ENCODE peak calls at places on chromosomes 13 and 19, in six cellular contexts. D is endodermal cell, T is body of pancreas, K is heart left ventricle, I is astrocyte, J is A549. Q is an unnamed sample.
A peak's percentile ranks its signal among the peaks of the same experiment; 100 is the strongest.

GRCh38 chr13:54210397-54211050 is 1181.9 kb downstream of the OLFM4 start:
- DNase-seq in J (no peak), D (no peak), I (no peak), T (no peak), K (no peak), Q (no peak)

GRCh38 chr13:26508885-26509284 is 48.6 kb upstream of the WASF3 start:
- DNase-seq in I (peak; percentile 41), K (peak; percentile 83), D (no peak), J (no peak), T (peak; percentile 44), Q (no peak)

GRCh38 chr19:51372649-51373504 is at the start of gene NKG7:
- DNase-seq in T (no peak), I (no peak), J (no peak), D (no peak), K (no peak), Q (no peak)

GRCh38 chr19:50489461-50490011 is 12.9 kb upstream of the GARIN5A start:
- DNase-seq in D (peak; percentile 55), J (no peak), I (no peak), T (no peak), K (peak; percentile 37), Q (no peak)

GRCh38 chr19:13717194-13717643 is 47.1 kb upstream of the MRI1 start:
- DNase-seq in D (no peak), J (no peak), T (no peak), K (no peak), I (peak; percentile 33), Q (no peak)

GRCh38 chr19:30202060-30202600 is 170.1 kb upstream of the ZNF536 start:
- DNase-seq in J (no peak), I (no peak), T (no peak), D (peak; percentile 20), K (no peak), Q (no peak)

GRCh38 chr13:80342541-80343371 is 1.8 kb upstream of the SPRY2 start:
- DNase-seq in D (peak; percentile 96), K (peak; percentile 95), J (no peak), T (peak; percentile 84), I (peak; percentile 48), Q (peak; percentile 85)

GRCh38 chr13:73596382-73596781 is 537.6 kb downstream of the KLF5 start:
- DNase-seq in D (no peak), K (no peak), T (no peak), J (no peak), I (no peak), Q (no peak)

GRCh38 chr13:43783820-43784219 is 3.0 kb downstream of the ENOX1 start:
- DNase-seq in J (peak; percentile 9), K (no peak), T (no peak), I (no peak), D (no peak), Q (peak; percentile 67)

GRCh38 chr19:7677664-7678311 is 898 bp downstream of the MCEMP1 start:
- DNase-seq in I (no peak), T (no peak), K (no peak), D (no peak), J (no peak), Q (no peak)

GRCh38 chr19:58366576-58367430 is 4.3 kb upstream of the ZNF497 start:
- DNase-seq in J (no peak), D (no peak), K (no peak), T (no peak), I (no peak), Q (no peak)

DNA sequence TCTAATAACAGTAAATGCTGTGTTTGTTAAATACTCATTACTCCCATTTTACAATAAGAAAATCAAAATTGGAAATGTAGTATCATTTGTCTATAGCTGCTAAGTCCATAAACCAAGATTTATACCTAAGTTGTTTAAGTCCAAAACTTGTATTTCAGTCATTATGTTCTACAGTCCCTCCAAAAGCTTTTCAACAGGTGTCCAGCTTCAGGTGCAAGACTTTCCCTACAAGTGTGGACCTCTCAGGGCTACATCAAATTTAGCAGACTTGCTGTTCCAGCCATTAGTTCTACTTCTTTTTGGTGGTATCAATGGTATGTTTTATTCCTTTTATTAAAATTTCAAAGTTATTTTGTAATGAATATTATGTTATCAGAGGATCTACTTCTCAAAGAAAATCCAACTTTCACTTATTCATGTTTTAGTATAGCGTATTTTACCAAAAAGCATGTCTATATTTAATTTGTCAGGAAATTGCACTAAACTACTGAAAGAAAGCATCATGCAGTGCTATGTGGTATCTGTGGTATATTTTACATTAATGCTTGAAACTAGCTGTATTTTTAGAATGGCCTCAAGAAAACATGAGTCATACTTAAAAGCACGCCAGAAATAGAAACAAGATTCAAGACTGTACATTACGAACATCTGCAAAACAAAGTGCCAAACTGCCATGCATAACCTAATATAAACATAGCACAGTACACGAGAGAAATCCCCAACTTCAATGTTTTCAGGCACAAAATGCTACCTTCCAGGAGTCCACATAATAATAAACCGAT is 44.5 kb downstream of the VWA8 start:
- DNase-seq in I (peak; percentile 90), K (no peak), J (no peak), D (no peak), T (no peak), Q (peak; percentile 82)
- H3K27ac ChIP-seq in I (peak overlapping the region; percentile 58), K (peak overlapping the region; percentile 38), J (no peak overlapping the region), D (no peak overlapping the region), T (no peak overlapping the region), Q (no peak overlapping the region)

GRCh38 chr19:45025264-45025663 is 13.6 kb upstream of the CLASRP start:
- DNase-seq in K (no peak), J (no peak), I (no peak), T (no peak), D (no peak), Q (no peak)

GRCh38 chr19:45020071-45020470 is 18.8 kb upstream of the CLASRP start:
- DNase-seq in I (no peak), D (no peak), T (no peak), J (no peak), K (no peak), Q (no peak)

GRCh38 chr19:45023048-45023447 is 15.8 kb upstream of the CLASRP start:
- DNase-seq in J (no peak), K (no peak), I (no peak), D (no peak), T (no peak), Q (no peak)

GRCh38 chr19:45019187-45019586 is 17.9 kb downstream of the RELB start:
- DNase-seq in K (no peak), T (no peak), D (no peak), I (no peak), J (no peak), Q (no peak)

DNA sequence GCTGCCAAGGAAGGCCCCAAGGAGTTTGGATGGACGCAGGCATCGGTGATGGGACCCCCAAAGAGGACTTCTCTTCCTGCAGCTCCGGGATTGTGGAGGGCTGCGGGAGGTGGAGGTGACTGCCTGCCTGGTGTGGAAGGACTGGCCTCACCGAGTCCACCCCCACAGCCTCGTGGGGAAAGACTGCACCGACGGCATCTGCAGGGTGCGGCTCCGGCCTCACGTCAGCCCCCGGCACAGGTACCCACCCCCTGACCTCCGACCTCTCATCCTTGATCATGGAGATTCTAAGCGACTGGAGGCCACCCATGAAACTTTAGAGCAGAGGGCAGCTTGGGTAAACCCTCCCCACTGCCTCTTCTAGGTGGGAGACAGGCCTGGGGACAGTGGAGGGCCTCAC is 16.9 kb upstream of the CLASRP start:
- DNase-seq in K (no peak), I (no peak), T (no peak), J (no peak), D (no peak), Q (no peak)
- TF ChIP-seq CTCF in K (no peak), I (no peak), T (no peak), J (no peak), D (no peak), Q (no peak)

GRCh38 chr19:1072371-1073015 is 5.5 kb downstream of the ARHGAP45 start:
- DNase-seq in D (no peak), K (no peak), T (no peak), J (no peak), I (no peak), Q (no peak)

GRCh38 chr19:1074512-1075283 is 7.7 kb downstream of the ARHGAP45 start:
- DNase-seq in K (peak; percentile 95), J (peak; percentile 74), I (no peak), T (peak; percentile 71), D (no peak), Q (no peak)

GRCh38 chr19:1073063-1073955 is 6.3 kb downstream of the ARHGAP45 start:
- DNase-seq in D (no peak), K (peak; percentile 64), J (no peak), T (no peak), I (no peak), Q (no peak)

GRCh38 chr19:1076046-1076386 is 9.0 kb downstream of the ARHGAP45 start:
- DNase-seq in J (no peak), I (no peak), K (no peak), T (no peak), D (no peak), Q (no peak)

DNA sequence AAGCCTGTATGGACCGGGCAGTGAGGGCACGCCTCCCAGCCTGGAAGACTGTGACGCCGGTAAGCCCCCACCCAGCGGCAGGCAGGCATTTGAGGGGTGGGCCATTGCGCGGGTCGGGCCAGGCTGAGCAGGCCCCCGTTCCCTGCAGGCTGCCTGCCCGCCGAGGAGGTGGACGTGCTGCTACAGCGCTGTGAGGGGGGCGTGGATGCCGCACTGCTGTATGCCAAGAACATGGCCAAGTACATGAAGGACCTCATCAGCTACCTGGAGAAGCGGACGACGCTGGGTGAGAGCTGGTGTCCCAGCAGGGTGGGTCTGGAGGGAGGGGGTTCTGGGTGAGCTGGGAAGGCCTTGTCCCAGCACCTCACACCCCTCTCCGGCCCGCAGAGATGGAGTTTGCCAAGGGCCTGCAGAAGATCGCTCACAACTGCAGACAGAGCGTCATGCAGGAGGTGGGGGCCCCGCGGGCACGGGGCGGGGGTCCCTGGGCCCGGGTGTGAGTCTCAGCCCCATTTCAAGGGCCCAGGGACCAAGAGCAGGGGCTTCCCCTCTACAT is 7.1 kb downstream of the ARHGAP45 start:
- DNase-seq in J (no peak), I (no peak), D (no peak), T (no peak), K (no peak), Q (no peak)
- H3K4me1 ChIP-seq in J (peaks cover 13% of the 10 kb centered on the region), I (no peaks in the 10 kb centered on the region), D (no peaks in the 10 kb centered on the region), T (peaks cover 29% of the 10 kb centered on the region), K (peaks cover 3% of the 10 kb centered on the region), Q (no peaks in the 10 kb centered on the region)

GRCh38 chr13:90015565-90016507 is 1331.7 kb upstream of the MIR17HG start:
- DNase-seq in K (no peak), J (no peak), T (no peak), D (no peak), I (peak; percentile 2), Q (no peak)
- H3K27ac ChIP-seq in K (no peak overlapping the region), J (no peak overlapping the region), T (no peak overlapping the region), D (no peak overlapping the region), I (no peak overlapping the region), Q (no peak overlapping the region)

GRCh38 chr19:6354098-6354674 is 7.1 kb upstream of the CLPP start:
- DNase-seq in D (no peak), T (no peak), J (no peak), K (no peak), I (no peak), Q (no peak)
- TF ChIP-seq CTCF in D (peak; percentile 62), T (peak; percentile 11), J (peak; percentile 55), K (peak; percentile 33), I (peak; percentile 24), Q (peak; percentile 45)

DNA sequence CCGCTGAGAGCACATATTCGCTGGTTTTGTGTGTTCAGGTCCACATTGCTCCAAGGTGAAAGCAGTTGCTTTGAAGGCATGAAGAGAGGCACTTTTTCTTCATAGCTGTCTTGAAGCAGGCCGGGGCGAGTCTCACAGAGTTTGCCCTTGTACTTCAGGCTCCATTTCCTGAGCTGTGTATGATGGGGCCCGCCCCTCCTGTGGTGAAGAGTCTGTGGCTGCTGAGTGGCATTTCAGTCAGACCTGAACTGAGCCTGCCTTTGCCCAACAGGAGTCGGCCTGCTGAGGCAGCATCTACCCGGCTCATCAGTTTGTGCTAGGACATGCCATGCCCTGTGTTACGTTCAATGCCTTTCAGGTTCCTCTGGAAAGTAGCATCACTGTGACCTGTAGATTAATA is 44.4 kb upstream of the C1QTNF9 start:
- DNase-seq in D (no peak), I (no peak), J (no peak), K (peak; percentile 68), T (no peak), Q (no peak)
- H3K4me1 ChIP-seq in D (peaks cover 6% of the 10 kb centered on the region), I (no peaks in the 10 kb centered on the region), J (peaks cover 2% of the 10 kb centered on the region), K (peaks cover 6% of the 10 kb centered on the region), T (peaks cover 76% of the 10 kb centered on the region), Q (peaks cover 10% of the 10 kb centered on the region)

Q was measured in cardiac muscle cell.